ENCODE peak calls at places on chromosome 16, in six cellular contexts. D is breast epithelium, R is stomach, X is H1, P is uterus, U is A549. E is an unnamed sample.

GRCh38 chr16:65510850-65511249 is 389.0 kb upstream of the CDH11 start:
- DNase-seq in D (no peak), R (no peak), X (no peak), P (no peak), U (no peak), E (no peak)

GRCh38 chr16:35516551-35516950 is 2057.1 kb downstream of the TP53TG3F start:
- DNase-seq in D (no peak), R (no peak), X (no peak), P (no peak), U (no peak), E (no peak)

GRCh38 chr16:27879601-27880247 is 183.8 kb downstream of the GSG1L start:
- DNase-seq in D (no peak), R (no peak), X (no peak), P (no peak), U (no peak), E (peak)

GRCh38 chr16:56815721-56816120 is 49.3 kb upstream of the SLC12A3 start:
- DNase-seq in D (no peak), R (no peak), X (no peak), P (no peak), U (no peak), E (no peak)

GRCh38 chr16:455453-455852 is 30.0 kb downstream of the RAB11FIP3 start:
- DNase-seq in D (no peak), R (no peak), X (no peak), P (no peak), U (no peak), E (no peak)

GRCh38 chr16:50636865-50637374 is 44.2 kb downstream of the SNX20 start:
- DNase-seq in D (no peak), R (no peak), X (no peak), P (no peak), U (no peak), E (no peak)

GRCh38 chr16:86019446-86020047 is 120.6 kb downstream of the IRF8 start:
- DNase-seq in D (no peak), R (no peak), X (peak), P (no peak), U (peak), E (no peak)

GRCh38 chr16:23905027-23905426 is 69.2 kb downstream of the PRKCB start:
- DNase-seq in D (peak), R (no peak), X (no peak), P (peak), U (peak), E (no peak)

GRCh38 chr16:79601092-79601977 is 798 bp upstream of the MAF start:
- DNase-seq in D (peak), R (peak), X (no peak), P (peak), U (peak), E (peak)

GRCh38 chr16:21263640-21264211 is 14.4 kb downstream of the CRYM start:
- DNase-seq in D (no peak), R (no peak), X (no peak), P (no peak), U (peak), E (peak)

GRCh38 chr16:57147381-57148191 is 38.3 kb downstream of the PSME3IP1 start:
- DNase-seq in D (no peak), R (no peak), X (no peak), P (no peak), U (no peak), E (peak)

GRCh38 chr16:75919664-75920063 is 193.4 kb upstream of the CPHXL start:
- DNase-seq in D (no peak), R (no peak), X (no peak), P (no peak), U (no peak), E (no peak)

GRCh38 chr16:18804540-18804939 is 3.2 kb upstream of the ARL6IP1 start:
- DNase-seq in D (no peak), R (no peak), X (no peak), P (no peak), U (no peak), E (no peak)

GRCh38 chr16:29192329-29193247 is 207.7 kb downstream of the LAT start:
- DNase-seq in D (no peak), R (no peak), X (peak), P (peak), U (no peak), E (no peak)
- TF ChIP-seq CTCF in D (no peak), R (no peak), X (peak), P (no peak), U (no peak), E (no peak)

GRCh38 chr16:30966033-30966619 is 8.6 kb downstream of the SETD1A start:
- DNase-seq in D (no peak), R (no peak), X (no peak), P (no peak), U (no peak), E (no peak)
- TF ChIP-seq POLR2A in D (no peak), R (no peak), X (no peak), P (no peak), U (no peak), E (no peak)

GRCh38 chr16:62036101-62036806 is at the start of gene CDH8:
- DNase-seq in D (no peak), R (no peak), X (peak), P (no peak), U (no peak), E (no peak)

GRCh38 chr16:62036807-62037135 is 533 bp upstream of the CDH8 start:
- DNase-seq in D (no peak), R (no peak), X (no peak), P (no peak), U (no peak), E (no peak)

GRCh38 chr16:62034236-62035114 is 1.8 kb downstream of the CDH8 start:
- DNase-seq in D (no peak), R (no peak), X (no peak), P (no peak), U (no peak), E (no peak)

GRCh38 chr16:62033065-62033464 is 3.2 kb downstream of the CDH8 start:
- DNase-seq in D (no peak), R (no peak), X (no peak), P (no peak), U (no peak), E (no peak)

GRCh38 chr16:62035115-62036092 is 834 bp downstream of the CDH8 start:
- DNase-seq in D (no peak), R (no peak), X (peak), P (no peak), U (no peak), E (no peak)
- H3K4me3 ChIP-seq in D (peak), R (peak), X (peak), P (no peak), U (peak), E (no peak)

DNA sequence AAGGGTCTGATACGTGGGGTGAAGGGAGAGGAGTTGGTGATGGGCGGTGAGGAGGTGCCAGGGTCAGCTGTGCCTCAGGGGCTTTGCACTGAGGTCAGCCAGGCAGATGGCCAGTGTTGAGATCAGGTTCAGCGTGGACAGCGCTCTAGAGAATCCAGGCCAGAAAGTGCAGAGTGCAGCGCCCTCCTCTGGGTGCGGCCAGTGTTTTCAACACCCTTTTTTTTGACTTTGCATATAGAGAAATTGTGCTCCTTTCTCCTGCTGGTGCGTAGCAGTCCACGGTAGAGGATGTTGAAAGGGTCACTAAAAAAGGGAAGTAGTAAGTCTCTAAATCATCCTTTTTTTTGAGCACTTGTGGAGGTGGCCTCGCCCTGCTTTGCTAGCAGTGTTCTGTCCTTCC is 53.9 kb downstream of the BANP start:
- DNase-seq in D (no peak), R (no peak), X (peak), P (no peak), U (no peak), E (no peak)
- TF ChIP-seq CTCF in D (no peak), R (no peak), X (peak), P (no peak), U (peak), E (peak)

DNA sequence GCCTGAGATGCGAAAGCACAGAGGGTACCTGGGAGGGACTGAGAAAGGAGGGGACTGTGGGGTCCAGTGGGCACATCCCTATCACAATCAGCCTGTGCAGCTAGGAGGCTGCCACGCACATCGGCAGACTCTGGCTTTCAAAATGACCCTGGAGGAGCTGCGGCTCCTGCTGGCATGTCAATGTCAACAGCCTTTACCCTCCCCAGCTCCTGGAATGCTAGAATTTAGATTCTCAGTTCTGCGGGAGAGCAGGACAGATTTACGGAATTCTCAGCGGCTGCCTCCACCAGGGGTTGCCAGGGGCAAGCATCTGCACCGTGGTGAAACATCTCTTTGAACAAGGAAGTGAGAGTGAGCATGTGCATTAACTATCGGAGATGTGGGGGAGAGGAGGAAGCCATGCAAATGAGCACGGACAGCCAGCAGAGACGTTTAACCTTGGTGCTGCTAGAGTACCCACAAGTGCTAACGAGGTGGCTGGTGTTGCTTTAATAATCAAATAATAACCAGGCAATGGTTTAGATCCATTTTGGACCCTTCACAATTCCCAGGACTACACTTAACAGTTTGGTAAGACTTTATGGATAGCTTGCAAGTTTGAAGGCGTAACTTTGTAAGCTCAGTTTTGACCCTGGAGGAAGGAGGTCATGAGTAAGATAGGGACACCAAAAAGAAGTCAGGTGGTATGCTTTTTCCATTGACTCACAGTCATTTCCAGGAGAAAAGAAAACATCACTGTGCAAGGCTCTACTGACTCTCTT is 54.1 kb downstream of the XYLT1 start:
- DNase-seq in D (no peak), R (no peak), X (no peak), P (no peak), U (no peak), E (peak)
- TF ChIP-seq POLR2A in D (no peak), R (no peak), X (no peak), P (no peak), U (no peak), E (no peak)

GRCh38 chr16:54289242-54290051 is 2.9 kb upstream of the IRX3 start:
- DNase-seq in D (no peak), R (no peak), X (peak), P (no peak), U (no peak), E (no peak)
- H3K4me3 ChIP-seq in D (no peak), R (no peak), X (peak), P (no peak), U (no peak), E (no peak)

GRCh38 chr16:69397821-69398521 is 12.2 kb upstream of the TERF2 start:
- DNase-seq in D (no peak), R (no peak), X (peak), P (peak), U (peak), E (peak)
- TF ChIP-seq CTCF in D (peak), R (peak), X (peak), P (peak), U (peak), E (peak)